ENCODE peak calls at places on chromosomes 7 and 10, in four cellular contexts. N, F, G and M are unnamed samples.
A peak's percentile ranks its signal among the peaks of the same experiment; 100 is the strongest.

GRCh38 chr7:108736266-108736891 is 166.7 kb downstream of the DNAJB9 start:
- DNase-seq in N (no peak), F (no peak), G (no peak), M (no peak)

GRCh38 chr7:137909042-137909441 is 62.3 kb upstream of the DGKI start:
- DNase-seq in N (no peak), F (no peak), G (peak; percentile 76), M (no peak)

GRCh38 chr10:129712000-129712399 is 245.0 kb downstream of the MGMT start:
- DNase-seq in N (no peak), F (no peak), G (peak; percentile 32), M (no peak)

GRCh38 chr7:1124816-1125602 is 35.0 kb downstream of the ZFAND2A start:
- DNase-seq in N (no peak), F (no peak), G (no peak), M (no peak)

GRCh38 chr7:116734736-116735135 is 62.7 kb downstream of the MET start:
- DNase-seq in N (no peak), F (no peak), G (no peak), M (no peak)

GRCh38 chr7:134699871-134700270 is 53.2 kb downstream of the BPGM start:
- DNase-seq in N (no peak), F (no peak), G (no peak), M (no peak)

GRCh38 chr10:3077940-3078630 is 10.7 kb downstream of the PFKP start:
- DNase-seq in N (no peak), F (no peak), G (no peak), M (no peak)

GRCh38 chr10:113060221-113061053 is 110.4 kb downstream of the TCF7L2 start:
- DNase-seq in N (no peak), F (no peak), G (peak; percentile 83), M (no peak)

GRCh38 chr10:95133997-95134396 is 60.0 kb upstream of the ACSM6 start:
- DNase-seq in N (no peak), F (no peak), G (no peak), M (no peak)

GRCh38 chr10:114395361-114396022 is 8.8 kb downstream of the AFAP1L2 start:
- DNase-seq in N (no peak), F (no peak), G (no peak), M (no peak)

GRCh38 chr10:131860806-131861440 is 39.9 kb upstream of the PPP2R2D start:
- DNase-seq in N (no peak), F (no peak), G (no peak), M (no peak)

GRCh38 chr10:89463846-89464537 is 49.6 kb downstream of the IFIT5 start:
- DNase-seq in N (no peak), F (no peak), G (no peak), M (no peak)

GRCh38 chr10:89468625-89469024 is 54.3 kb downstream of the IFIT5 start:
- DNase-seq in N (no peak), F (no peak), G (no peak), M (no peak)

GRCh38 chr10:89465196-89465595 is 50.8 kb downstream of the IFIT5 start:
- DNase-seq in N (no peak), F (no peak), G (no peak), M (no peak)

GRCh38 chr10:89469517-89469916 is 55.1 kb downstream of the IFIT5 start:
- DNase-seq in N (no peak), F (no peak), G (no peak), M (no peak)

GRCh38 chr10:89466599-89467035 is 52.2 kb downstream of the IFIT5 start:
- DNase-seq in N (no peak), F (peak; percentile 23), G (no peak), M (no peak)
- TF ChIP-seq CTCF in N (no peak), F (peak; percentile 68), G (peak; percentile 61), M (no peak)

DNA sequence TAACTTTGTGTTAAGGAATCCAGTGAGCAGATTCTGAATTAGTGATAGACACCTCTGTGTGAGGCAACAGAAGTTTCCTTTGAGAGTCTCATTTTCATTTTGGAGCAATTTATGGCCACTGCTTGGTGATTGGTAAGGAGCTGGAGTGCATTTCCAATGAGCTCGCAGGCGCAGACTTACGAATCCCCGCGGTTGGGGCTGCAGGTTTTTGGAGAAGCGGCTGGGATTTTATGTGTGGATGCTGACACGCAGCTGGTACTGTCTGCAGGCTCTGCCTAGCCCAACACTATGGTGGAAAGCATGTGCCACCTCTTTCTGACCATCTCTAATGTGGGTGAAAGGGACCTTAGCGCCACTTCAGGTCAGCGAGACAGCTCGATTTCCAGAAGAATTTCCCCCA is 672.4 kb upstream of the FOXK1 start:
- DNase-seq in N (no peak), F (no peak), G (no peak), M (no peak)
- TF ChIP-seq CTCF in N (no peak), F (no peak), G (no peak), M (no peak)

DNA sequence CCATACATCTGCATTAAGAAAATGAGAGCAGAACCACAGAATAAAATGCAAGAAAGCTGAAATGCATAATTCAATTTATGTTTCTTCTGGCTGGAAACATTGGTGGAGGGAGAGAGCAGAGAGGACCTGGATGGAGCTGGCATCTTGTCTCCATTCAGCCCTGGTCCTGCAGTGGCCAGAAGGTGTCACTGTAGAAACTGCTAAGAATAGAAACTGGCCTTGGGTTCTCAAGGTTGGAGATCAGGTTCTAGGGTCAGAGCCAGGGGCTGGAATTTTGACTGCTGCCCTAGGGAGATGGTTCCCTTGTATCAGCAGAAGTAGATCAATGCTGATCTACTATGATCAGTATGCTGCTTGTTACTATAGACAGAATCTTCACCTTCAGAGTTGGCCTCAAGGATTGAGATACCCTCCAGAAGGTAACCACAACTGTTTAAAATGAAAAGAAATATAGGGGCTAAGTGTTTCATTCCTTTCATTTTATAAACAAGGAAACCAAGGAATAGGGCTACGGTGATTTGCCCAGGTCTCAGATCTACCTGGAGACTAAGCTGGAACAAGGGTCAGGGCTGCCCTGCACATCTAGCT is 13.1 kb downstream of the TAS2R41 start:
- DNase-seq in N (no peak), F (no peak), G (no peak), M (no peak)
- TF ChIP-seq CTCF in N (no peak), F (peak; percentile 84), G (peak; percentile 67), M (peak; percentile 54)

DNA sequence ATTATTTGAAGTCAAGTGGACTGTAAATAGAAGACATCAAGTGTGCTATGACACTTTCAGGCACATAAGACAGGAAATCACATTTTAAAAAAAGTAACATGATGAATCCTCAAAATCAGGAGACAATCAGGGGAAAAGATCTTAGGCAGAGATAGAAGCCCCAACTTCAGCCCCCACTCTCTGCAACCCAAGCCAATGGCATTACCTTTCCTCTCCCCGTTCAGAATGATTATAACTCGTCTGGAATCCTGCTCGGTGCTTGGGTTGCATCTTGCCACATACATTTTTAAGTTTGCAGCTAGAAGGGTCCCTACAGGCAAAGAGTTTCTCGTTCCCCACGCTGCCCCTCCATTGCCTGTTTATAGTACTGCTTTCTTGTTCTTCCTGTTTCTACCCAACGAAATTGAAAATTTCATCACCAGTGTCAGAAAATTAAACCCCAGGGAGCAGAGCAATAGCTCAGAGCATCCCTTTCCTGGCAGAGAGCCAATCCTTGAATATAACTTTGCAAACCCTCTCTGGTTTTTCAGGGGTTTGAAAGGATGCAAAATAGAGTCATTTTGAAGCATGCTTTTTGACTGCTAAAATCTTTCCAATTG is 260.5 kb upstream of the AOAH start:
- DNase-seq in N (no peak), F (no peak), G (no peak), M (no peak)
- TF ChIP-seq CTCF in N (no peak), F (no peak), G (no peak), M (no peak)

DNA sequence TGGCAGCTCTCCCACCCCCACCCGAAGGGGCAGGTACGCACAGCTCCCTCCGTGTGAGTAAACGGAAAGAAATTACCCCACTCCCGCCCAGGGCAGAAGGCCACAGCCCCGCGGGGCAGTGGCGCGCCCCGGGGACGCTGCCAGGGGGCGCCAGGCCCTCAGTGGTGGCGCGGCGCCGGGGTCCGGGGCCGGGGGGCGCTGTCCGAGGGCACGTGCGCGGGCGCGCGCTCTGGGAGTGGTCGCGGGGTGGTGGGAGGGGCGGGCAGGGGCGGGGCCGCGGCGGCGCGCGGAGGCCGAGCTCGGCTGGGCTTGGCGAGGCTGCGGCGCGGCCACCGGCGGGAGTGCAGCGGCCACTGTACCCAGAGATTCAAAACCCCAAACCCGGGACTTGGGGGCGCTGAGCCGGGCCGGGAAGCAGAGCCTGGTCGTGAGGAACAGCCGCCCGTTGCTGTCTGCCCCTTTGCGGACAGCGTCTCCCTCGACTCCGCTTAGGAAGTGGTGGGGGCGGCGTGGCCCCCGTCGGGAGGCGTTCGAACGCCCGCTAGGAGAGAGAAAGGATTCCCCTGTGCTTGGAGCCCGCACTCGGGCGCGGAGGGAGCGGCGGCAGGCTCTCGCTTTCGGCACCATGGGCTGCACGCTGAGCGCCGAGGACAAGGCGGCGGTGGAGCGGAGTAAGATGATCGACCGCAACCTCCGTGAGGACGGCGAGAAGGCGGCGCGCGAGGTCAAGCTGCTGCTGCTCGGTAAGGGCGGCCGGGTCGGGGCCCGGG is at the start of gene GNAI1:
- DNase-seq in N (peak; percentile 70), F (peak; percentile 98), G (peak; percentile 64), M (peak; percentile 34)
- TF ChIP-seq CTCF in N (no peak), F (peak; percentile 60), G (peak; percentile 60), M (no peak)

GRCh38 chr7:106224797-106225196 is 60.0 kb downstream of the NAMPT start:
- DNase-seq in N (no peak), F (no peak), G (no peak), M (no peak)
- TF ChIP-seq CTCF in N (no peak), F (no peak), G (no peak), M (no peak)

GRCh38 chr7:151076863-151077704 is 3.5 kb downstream of the FASTK start:
- DNase-seq in N (no peak), F (peak; percentile 85), G (no peak), M (no peak)
- TF ChIP-seq CTCF in N (peak; percentile 44), F (peak; percentile 57), G (peak; percentile 25), M (no peak)

GRCh38 chr7:105399043-105399725 is 10.5 kb upstream of the SRPK2 start:
- DNase-seq in N (no peak), F (peak; percentile 51), G (no peak), M (no peak)
- TF ChIP-seq CTCF in N (peak; percentile 35), F (peak; percentile 70), G (peak; percentile 34), M (no peak)

DNA sequence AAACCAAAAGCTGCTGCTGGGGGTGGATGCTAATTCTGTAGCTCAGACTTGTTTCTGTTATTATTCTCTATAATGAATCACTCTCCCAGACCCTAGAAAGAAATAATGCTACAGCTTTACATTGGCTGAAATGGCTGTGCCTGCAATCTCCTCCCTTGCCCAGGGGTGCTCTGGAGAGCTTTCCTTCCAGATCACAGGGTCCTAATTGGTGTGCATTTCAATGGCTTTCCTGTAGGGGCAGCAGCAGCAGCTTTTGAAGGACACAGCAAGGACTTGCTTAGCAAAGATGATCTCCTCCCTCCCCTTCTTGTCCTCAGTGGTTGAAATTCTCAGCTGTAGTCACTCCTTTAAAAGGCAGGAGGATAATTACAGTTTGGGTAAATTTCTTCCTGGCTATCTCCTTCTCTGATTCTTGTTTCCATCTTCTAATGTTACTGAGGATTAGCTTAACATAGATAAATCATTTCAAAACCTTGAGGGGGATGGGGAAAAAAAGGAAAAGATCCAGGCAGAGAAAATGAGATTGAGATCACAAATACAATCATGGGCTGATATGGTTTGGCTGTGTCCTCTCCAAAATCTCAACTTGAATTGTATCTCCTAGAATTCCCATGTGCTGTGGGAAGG is 120.2 kb upstream of the CTTNBP2 start:
- DNase-seq in N (no peak), F (peak; percentile 42), G (no peak), M (peak; percentile 30)
- TF ChIP-seq CTCF in N (peak; percentile 57), F (peak; percentile 67), G (peak; percentile 45), M (peak; percentile 14)